ENCODE peak calls at places on chromosome 18, in nine cellular contexts. One of them, this sample, is unnamed.

GRCh38 chr18:10304853-10305252 is 149.6 kb upstream of the APCDD1 start:
- DNase-seq in ACHN: no peak
- DNase-seq in cardiac fibroblast: peak
- DNase-seq in stimulated activated CD4-positive, alpha-beta T cell treated with anti-CD3 and anti-CD28 coated beads, TNF-alpha, amount 100 ng/mL, for 1 hour: no peak
- DNase-seq in AG20443: peak
- DNase-seq in NCI-H2171 treated with DMSO at 0.1 percent for 48 hours: peak
- DNase-seq in HEK293T: no peak
- DNase-seq in nucleus accumbens: no peak
- DNase-seq in kidney: no peak
- DNase-seq in this sample: peak

GRCh38 chr18:69387181-69387580 is 13.5 kb upstream of the DOK6 start:
- DNase-seq in ACHN: no peak
- DNase-seq in stimulated activated CD4-positive, alpha-beta T cell treated with anti-CD3 and anti-CD28 coated beads, TNF-alpha, amount 100 ng/mL, for 1 hour: no peak
- DNase-seq in nucleus accumbens: no peak
- DNase-seq in HEK293T: no peak
- DNase-seq in kidney: no peak
- DNase-seq in cardiac fibroblast: no peak
- DNase-seq in NCI-H2171 treated with DMSO at 0.1 percent for 48 hours: no peak
- DNase-seq in AG20443: no peak
- DNase-seq in this sample: no peak

GRCh38 chr18:9898792-9899549 is 13.2 kb downstream of the TXNDC2 start:
- DNase-seq in stimulated activated CD4-positive, alpha-beta T cell treated with anti-CD3 and anti-CD28 coated beads, TNF-alpha, amount 100 ng/mL, for 1 hour: no peak
- DNase-seq in AG20443: peak
- DNase-seq in NCI-H2171 treated with DMSO at 0.1 percent for 48 hours: peak
- DNase-seq in cardiac fibroblast: peak
- DNase-seq in kidney: no peak
- DNase-seq in HEK293T: no peak
- DNase-seq in ACHN: peak
- DNase-seq in nucleus accumbens: no peak
- DNase-seq in this sample: peak

GRCh38 chr18:62998443-62998842 is 283.1 kb downstream of the PHLPP1 start:
- DNase-seq in kidney: no peak
- DNase-seq in NCI-H2171 treated with DMSO at 0.1 percent for 48 hours: no peak
- DNase-seq in HEK293T: no peak
- DNase-seq in nucleus accumbens: no peak
- DNase-seq in cardiac fibroblast: no peak
- DNase-seq in stimulated activated CD4-positive, alpha-beta T cell treated with anti-CD3 and anti-CD28 coated beads, TNF-alpha, amount 100 ng/mL, for 1 hour: no peak
- DNase-seq in AG20443: no peak
- DNase-seq in ACHN: no peak
- DNase-seq in this sample: no peak

GRCh38 chr18:67783215-67783946 is 266.9 kb upstream of the DSEL start:
- DNase-seq in AG20443: peak
- DNase-seq in ACHN: peak
- DNase-seq in NCI-H2171 treated with DMSO at 0.1 percent for 48 hours: no peak
- DNase-seq in stimulated activated CD4-positive, alpha-beta T cell treated with anti-CD3 and anti-CD28 coated beads, TNF-alpha, amount 100 ng/mL, for 1 hour: no peak
- DNase-seq in HEK293T: no peak
- DNase-seq in cardiac fibroblast: peak
- DNase-seq in kidney: no peak
- DNase-seq in nucleus accumbens: no peak
- DNase-seq in this sample: peak

GRCh38 chr18:44804033-44804432 is 123.3 kb downstream of the SETBP1 start:
- DNase-seq in HEK293T: no peak
- DNase-seq in nucleus accumbens: no peak
- DNase-seq in kidney: no peak
- DNase-seq in NCI-H2171 treated with DMSO at 0.1 percent for 48 hours: no peak
- DNase-seq in ACHN: no peak
- DNase-seq in AG20443: no peak
- DNase-seq in stimulated activated CD4-positive, alpha-beta T cell treated with anti-CD3 and anti-CD28 coated beads, TNF-alpha, amount 100 ng/mL, for 1 hour: no peak
- DNase-seq in cardiac fibroblast: peak
- DNase-seq in this sample: peak

GRCh38 chr18:47680488-47680887 is 250.0 kb downstream of the SMAD2 start:
- DNase-seq in NCI-H2171 treated with DMSO at 0.1 percent for 48 hours: no peak
- DNase-seq in nucleus accumbens: no peak
- DNase-seq in stimulated activated CD4-positive, alpha-beta T cell treated with anti-CD3 and anti-CD28 coated beads, TNF-alpha, amount 100 ng/mL, for 1 hour: no peak
- DNase-seq in AG20443: no peak
- DNase-seq in ACHN: no peak
- DNase-seq in cardiac fibroblast: no peak
- DNase-seq in kidney: no peak
- DNase-seq in HEK293T: no peak
- DNase-seq in this sample: no peak

GRCh38 chr18:48402953-48403352 is 6.2 kb downstream of the ZBTB7C start:
- DNase-seq in kidney: no peak
- DNase-seq in AG20443: no peak
- DNase-seq in nucleus accumbens: no peak
- DNase-seq in stimulated activated CD4-positive, alpha-beta T cell treated with anti-CD3 and anti-CD28 coated beads, TNF-alpha, amount 100 ng/mL, for 1 hour: no peak
- DNase-seq in ACHN: no peak
- DNase-seq in cardiac fibroblast: no peak
- DNase-seq in HEK293T: no peak
- DNase-seq in NCI-H2171 treated with DMSO at 0.1 percent for 48 hours: no peak
- DNase-seq in this sample: no peak

GRCh38 chr18:40293311-40293710 is 1661.7 kb upstream of the PIK3C3 start:
- DNase-seq in cardiac fibroblast: peak
- DNase-seq in HEK293T: no peak
- DNase-seq in kidney: no peak
- DNase-seq in nucleus accumbens: no peak
- DNase-seq in AG20443: no peak
- DNase-seq in ACHN: no peak
- DNase-seq in stimulated activated CD4-positive, alpha-beta T cell treated with anti-CD3 and anti-CD28 coated beads, TNF-alpha, amount 100 ng/mL, for 1 hour: no peak
- DNase-seq in NCI-H2171 treated with DMSO at 0.1 percent for 48 hours: no peak
- DNase-seq in this sample: no peak

GRCh38 chr18:58064406-58064998 is 20.5 kb downstream of the NEDD4L start:
- DNase-seq in nucleus accumbens: no peak
- DNase-seq in kidney: no peak
- DNase-seq in cardiac fibroblast: no peak
- DNase-seq in HEK293T: no peak
- DNase-seq in NCI-H2171 treated with DMSO at 0.1 percent for 48 hours: peak
- DNase-seq in ACHN: no peak
- DNase-seq in AG20443: no peak
- DNase-seq in stimulated activated CD4-positive, alpha-beta T cell treated with anti-CD3 and anti-CD28 coated beads, TNF-alpha, amount 100 ng/mL, for 1 hour: no peak
- DNase-seq in this sample: no peak

GRCh38 chr18:21934766-21935015 is 194.1 kb downstream of the MIB1 start:
- DNase-seq in stimulated activated CD4-positive, alpha-beta T cell treated with anti-CD3 and anti-CD28 coated beads, TNF-alpha, amount 100 ng/mL, for 1 hour: no peak
- DNase-seq in AG20443: no peak
- DNase-seq in NCI-H2171 treated with DMSO at 0.1 percent for 48 hours: no peak
- DNase-seq in HEK293T: no peak
- DNase-seq in nucleus accumbens: no peak
- DNase-seq in ACHN: no peak
- DNase-seq in kidney: no peak
- DNase-seq in cardiac fibroblast: no peak
- DNase-seq in this sample: no peak

GRCh38 chr18:59846814-59847490 is 52.8 kb upstream of the PMAIP1 start:
- DNase-seq in ACHN: no peak
- DNase-seq in HEK293T: no peak
- DNase-seq in AG20443: peak
- DNase-seq in kidney: no peak
- DNase-seq in stimulated activated CD4-positive, alpha-beta T cell treated with anti-CD3 and anti-CD28 coated beads, TNF-alpha, amount 100 ng/mL, for 1 hour: no peak
- DNase-seq in NCI-H2171 treated with DMSO at 0.1 percent for 48 hours: no peak
- DNase-seq in cardiac fibroblast: peak
- DNase-seq in nucleus accumbens: no peak
- DNase-seq in this sample: peak

GRCh38 chr18:79393181-79393598 is 2.5 kb upstream of the NFATC1 start:
- DNase-seq in cardiac fibroblast: no peak
- DNase-seq in ACHN: no peak
- DNase-seq in HEK293T: no peak
- DNase-seq in nucleus accumbens: no peak
- DNase-seq in NCI-H2171 treated with DMSO at 0.1 percent for 48 hours: peak
- DNase-seq in AG20443: peak
- DNase-seq in stimulated activated CD4-positive, alpha-beta T cell treated with anti-CD3 and anti-CD28 coated beads, TNF-alpha, amount 100 ng/mL, for 1 hour: no peak
- DNase-seq in kidney: peak
- DNase-seq in this sample: no peak

GRCh38 chr18:79323471-79323870 is 72.3 kb upstream of the NFATC1 start:
- DNase-seq in AG20443: no peak
- DNase-seq in stimulated activated CD4-positive, alpha-beta T cell treated with anti-CD3 and anti-CD28 coated beads, TNF-alpha, amount 100 ng/mL, for 1 hour: no peak
- DNase-seq in ACHN: no peak
- DNase-seq in kidney: no peak
- DNase-seq in NCI-H2171 treated with DMSO at 0.1 percent for 48 hours: no peak
- DNase-seq in cardiac fibroblast: no peak
- DNase-seq in HEK293T: no peak
- DNase-seq in nucleus accumbens: no peak
- DNase-seq in this sample: no peak

GRCh38 chr18:2197945-2198344 is 373.4 kb downstream of the METTL4 start:
- DNase-seq in AG20443: no peak
- DNase-seq in stimulated activated CD4-positive, alpha-beta T cell treated with anti-CD3 and anti-CD28 coated beads, TNF-alpha, amount 100 ng/mL, for 1 hour: no peak
- DNase-seq in ACHN: no peak
- DNase-seq in NCI-H2171 treated with DMSO at 0.1 percent for 48 hours: no peak
- DNase-seq in cardiac fibroblast: no peak
- DNase-seq in kidney: no peak
- DNase-seq in nucleus accumbens: no peak
- DNase-seq in HEK293T: no peak
- DNase-seq in this sample: no peak